ENCODE peak calls at places on chromosomes 11 and 22, in eight cellular contexts. J, Q, K, H, V, N, G and T are unnamed samples.

GRCh38 chr22:31604746-31605705 is 57.0 kb downstream of the PISD start:
- DNase-seq in H (no peak), G (peak; percentile 48), V (no peak), K (no peak), N (no peak), J (no peak), Q (no peak), T (no peak)

GRCh38 chr11:65382804-65383368 is 440 bp upstream of the SLC25A45 start:
- DNase-seq in Q (no peak), V (no peak), H (no peak), K (no peak), G (peak; percentile 83), N (peak; percentile 28), J (peak; percentile 72), T (peak; percentile 96)

GRCh38 chr11:117143390-117143789 is 697 bp upstream of the PAFAH1B2 start:
- DNase-seq in V (no peak), K (peak; percentile 43), G (peak; percentile 82), J (peak; percentile 23), H (peak; percentile 68), N (peak; percentile 36), Q (peak; percentile 45), T (peak; percentile 67)

GRCh38 chr11:101955701-101956100 is 39.4 kb upstream of the ANGPTL5 start:
- DNase-seq in Q (no peak), N (no peak), G (no peak), V (no peak), K (no peak), J (no peak), H (no peak), T (no peak)

GRCh38 chr11:64334764-64335741 is 5.0 kb upstream of the CCDC88B start:
- DNase-seq in V (no peak), K (peak; percentile 97), N (peak; percentile 62), G (no peak), J (peak; percentile 52), Q (no peak), H (no peak), T (peak; percentile 71)

GRCh38 chr11:102421262-102421661 is 31.3 kb downstream of the TMEM123 start:
- DNase-seq in N (no peak), H (no peak), G (no peak), V (no peak), K (no peak), J (peak; percentile 86), Q (no peak), T (no peak)

GRCh38 chr11:45133871-45134270 is 12.6 kb upstream of the PRDM11 start:
- DNase-seq in J (no peak), K (no peak), V (no peak), Q (no peak), H (no peak), G (no peak), N (no peak), T (no peak)

GRCh38 chr11:117045196-117045595 is 53.0 kb downstream of the SIK3 start:
- DNase-seq in G (no peak), H (no peak), V (no peak), K (no peak), N (no peak), Q (no peak), J (no peak), T (peak; percentile 51)

GRCh38 chr11:100639140-100639539 is 47.9 kb upstream of the ARHGAP42 start:
- DNase-seq in Q (no peak), H (no peak), G (no peak), N (no peak), J (no peak), V (no peak), K (no peak), T (peak; percentile 48)